ENCODE peak calls at places on chromosomes 13 and 19, in five cellular contexts. P is H1, E is HepG2, L is HCT116, Q is K562. V is an unnamed sample.

GRCh38 chr13:90201676-90202425 is 1145.6 kb upstream of the MIR17HG start:
- DNase-seq in E (no peak), Q (no peak), P (no peak), L (no peak), V (no peak)

GRCh38 chr13:50225188-50226155 is 210.2 kb downstream of the KCNRG start:
- DNase-seq in E (peak; percentile 46), Q (no peak), P (no peak), L (no peak), V (no peak)

GRCh38 chr13:97018029-97018819 is 23.9 kb upstream of the OXGR1 start:
- DNase-seq in L (peak; percentile 52), Q (peak; percentile 28), E (peak; percentile 36), P (peak; percentile 58), V (peak; percentile 46)

GRCh38 chr19:955803-956746 is 28.1 kb upstream of the WDR18 start:
- DNase-seq in P (no peak), E (no peak), Q (no peak), L (no peak), V (no peak)

GRCh38 chr13:33015791-33016323 is 366 bp upstream of the KL start:
- DNase-seq in P (peak; percentile 57), E (no peak), Q (no peak), L (no peak), V (no peak)

GRCh38 chr19:1791879-1792278 is 20.2 kb downstream of the ATP8B3 start:
- DNase-seq in P (no peak), Q (no peak), L (no peak), E (no peak), V (no peak)

GRCh38 chr19:485583-486236 is 10.6 kb upstream of the MADCAM1 start:
- DNase-seq in L (no peak), P (no peak), Q (no peak), E (peak; percentile 88), V (no peak)

GRCh38 chr19:28244966-28245365 is 968.0 kb downstream of the UQCRFS1 start:
- DNase-seq in Q (no peak), E (no peak), P (no peak), L (no peak), V (no peak)

GRCh38 chr19:22604571-22605274 is 29.4 kb upstream of the ZNF492 start:
- DNase-seq in E (no peak), P (no peak), L (no peak), Q (no peak), V (no peak)

DNA sequence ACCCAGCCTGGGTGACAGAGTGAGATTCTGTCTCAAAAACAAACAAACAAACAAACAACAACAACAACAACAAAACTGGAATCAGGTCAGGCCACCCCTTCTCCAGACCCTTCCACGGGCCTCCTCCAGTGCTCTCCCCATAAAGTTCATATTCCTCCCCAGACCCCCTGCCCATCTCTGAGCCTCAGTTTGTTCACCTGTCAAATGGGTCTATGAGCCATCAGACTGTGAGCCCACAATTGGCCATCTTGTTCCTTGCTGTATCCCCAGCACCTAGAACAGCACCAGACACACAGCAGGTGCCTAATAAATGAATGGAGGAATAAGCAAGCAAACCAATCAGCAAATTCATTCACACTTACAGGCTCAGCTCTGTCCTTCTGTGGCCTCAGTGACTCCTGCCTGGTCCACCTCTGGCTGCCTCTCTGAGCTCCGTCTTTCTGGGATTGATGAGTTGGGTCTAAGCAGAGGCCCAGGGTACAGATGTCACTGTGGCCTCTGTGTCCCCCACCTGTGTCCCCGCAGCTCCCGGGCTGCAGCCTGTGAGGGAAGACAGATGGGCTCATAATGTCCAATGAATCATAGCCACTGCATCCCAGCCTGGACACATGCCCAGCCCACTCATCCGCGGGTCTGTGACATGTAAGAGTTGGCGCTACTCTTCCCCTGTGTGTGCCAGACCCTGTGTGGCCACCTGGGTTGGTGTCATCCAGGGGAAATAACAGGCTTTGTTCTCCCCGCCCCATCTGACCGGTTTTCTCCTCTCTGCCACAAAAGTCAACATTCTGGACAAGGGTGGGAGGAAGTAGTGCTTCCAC is 19.6 kb upstream of the PTPRS start:
- DNase-seq in P (no peak), Q (no peak), E (no peak), L (no peak), V (no peak)
- TF ChIP-seq ZNF274 in P (no peak), Q (no peak), E (no peak), L (no peak), V (no peak)

GRCh38 chr19:18559685-18560084 is 2.0 kb downstream of the KXD1 start:
- DNase-seq in E (no peak), L (no peak), P (no peak), Q (no peak), V (no peak)
- TF ChIP-seq ZNF274 in E (no peak), L (no peak), P (no peak), Q (no peak), V (no peak)

GRCh38 chr13:98984983-98985382 is 7.1 kb upstream of the DOCK9 start:
- DNase-seq in P (no peak), L (no peak), E (no peak), Q (peak; percentile 30), V (no peak)

GRCh38 chr13:98987275-98987674 is 9.4 kb upstream of the DOCK9 start:
- DNase-seq in Q (no peak), L (no peak), P (no peak), E (no peak), V (no peak)

GRCh38 chr13:98988277-98988676 is 10.4 kb upstream of the DOCK9 start:
- DNase-seq in P (no peak), Q (no peak), L (no peak), E (no peak), V (no peak)

GRCh38 chr13:98985591-98985990 is 7.7 kb upstream of the DOCK9 start:
- DNase-seq in L (no peak), Q (no peak), E (no peak), P (no peak), V (no peak)

GRCh38 chr13:98986226-98986846 is 8.5 kb upstream of the DOCK9 start:
- DNase-seq in P (no peak), L (no peak), E (peak; percentile 55), Q (no peak), V (no peak)
- TF ChIP-seq ZNF274 in P (no peak), L (no peak), E (no peak), Q (no peak), V (no peak)

DNA sequence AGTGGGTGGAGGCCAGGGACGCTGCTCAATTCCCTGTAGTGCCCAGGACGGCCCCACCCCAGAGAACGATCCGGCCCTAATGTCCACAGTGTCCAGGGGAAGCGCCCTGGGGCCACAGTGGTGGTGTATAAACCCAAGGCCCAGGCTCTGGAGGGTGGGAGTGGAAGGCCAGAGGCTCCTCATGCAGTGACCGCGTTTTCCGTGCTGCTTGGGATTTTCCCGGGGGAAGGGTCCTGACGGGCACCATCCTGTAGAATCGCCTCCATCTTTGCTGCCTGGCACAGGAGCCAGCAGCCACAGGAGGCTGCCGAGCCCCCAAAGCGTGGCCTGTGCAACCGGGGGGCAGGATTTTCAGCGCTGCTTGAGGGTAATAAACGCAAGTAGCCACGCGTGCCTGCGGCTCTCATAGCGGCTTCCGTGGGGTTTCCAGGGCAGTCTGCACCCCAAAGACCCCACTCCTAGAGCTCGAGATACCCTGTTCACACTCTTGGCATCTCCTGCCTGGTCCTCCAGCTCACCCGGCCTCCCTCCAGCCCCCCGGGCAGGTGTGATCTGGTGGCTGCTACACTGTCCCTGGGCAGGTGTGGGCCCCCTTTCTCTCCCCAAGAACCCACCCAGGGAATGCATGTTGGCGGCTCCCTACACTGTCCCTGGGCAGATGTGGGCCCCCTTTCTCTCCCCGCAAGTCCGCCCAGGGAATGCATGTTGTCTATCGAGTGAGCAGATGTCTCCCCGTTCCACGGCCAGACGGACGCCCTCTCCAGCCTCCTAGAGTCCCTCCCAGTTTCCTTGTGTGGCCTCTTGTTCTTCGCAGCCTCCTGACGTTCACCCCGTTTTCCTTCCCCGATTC is 2.2 kb downstream of the NCLN start:
- DNase-seq in P (no peak), L (no peak), Q (no peak), E (no peak), V (no peak)
- TF ChIP-seq ZNF274 in P (no peak), L (no peak), Q (no peak), E (no peak), V (no peak)

GRCh38 chr19:18174983-18175382 is 1.4 kb downstream of the IFI30 start:
- DNase-seq in Q (no peak), E (no peak), P (no peak), L (no peak), V (no peak)

GRCh38 chr19:18173572-18174294 is at the start of gene IFI30:
- DNase-seq in Q (peak; percentile 95), P (peak; percentile 84), E (peak; percentile 68), L (no peak), V (no peak)

GRCh38 chr19:18172331-18173053 is 1.1 kb upstream of the IFI30 start:
- DNase-seq in L (no peak), Q (no peak), E (no peak), P (no peak), V (no peak)

GRCh38 chr19:18171605-18172327 is 1.8 kb upstream of the IFI30 start:
- DNase-seq in P (no peak), L (no peak), Q (no peak), E (no peak), V (no peak)

GRCh38 chr19:18173054-18173571 is 500 bp upstream of the IFI30 start:
- DNase-seq in L (no peak), Q (no peak), E (no peak), P (no peak), V (no peak)
- TF ChIP-seq ZNF274 in L (no peak), Q (no peak), E (no peak), P (no peak), V (no peak)

GRCh38 chr13:65300220-65300619 is 1929.9 kb downstream of the PCDH9 start:
- DNase-seq in E (no peak), L (no peak), P (no peak), Q (no peak), V (no peak)
- TF ChIP-seq ZNF274 in E (no peak), L (no peak), P (no peak), Q (no peak), V (no peak)

V was measured in NT2/D1.